ENCODE peak calls at places on chromosomes 12 and 14, in ten cellular contexts. T is suprapubic skin, U is esophagus muscularis mucosa, F is HCT116, W is body of pancreas, D is gastrocnemius medialis, M is vagina, B is A549, E is right lobe of liver, X is uterus. P is an unnamed sample.

GRCh38 chr14:56514663-56515371 is 64.8 kb upstream of the TMEM260 start:
- DNase-seq in B (peak; percentile 16), X (no peak), F (no peak), T (no peak), D (no peak), M (no peak), W (no peak), E (no peak), U (no peak), P (no peak)

GRCh38 chr14:60632777-60633176 is 16.5 kb downstream of the SIX1 start:
- DNase-seq in U (no peak), E (no peak), M (no peak), T (no peak), X (no peak), B (no peak), W (no peak), F (no peak), D (no peak), P (no peak)

GRCh38 chr12:124842073-124842749 is 21.5 kb downstream of the SCARB1 start:
- DNase-seq in E (peak; percentile 77), T (no peak), W (no peak), U (no peak), F (no peak), D (peak; percentile 11), X (no peak), B (no peak), M (no peak), P (no peak)

GRCh38 chr14:67567654-67568053 is 32.4 kb downstream of the PIGH start:
- DNase-seq in M (no peak), B (no peak), F (no peak), T (peak; percentile 55), U (no peak), W (peak; percentile 30), E (no peak), D (peak; percentile 30), X (no peak), P (no peak)

GRCh38 chr14:99481745-99482099 is 513 bp downstream of the CCNK start:
- DNase-seq in T (no peak), W (peak; percentile 13), E (no peak), B (peak; percentile 39), F (no peak), M (no peak), X (no peak), U (no peak), D (no peak), P (no peak)

GRCh38 chr14:87508333-87508732 is 484.6 kb downstream of the GALC start:
- DNase-seq in F (no peak), M (no peak), B (no peak), E (no peak), W (no peak), X (no peak), D (no peak), U (no peak), T (no peak), P (no peak)

GRCh38 chr14:61438497-61438859 is 117.1 kb downstream of the PRKCH start:
- DNase-seq in E (no peak), M (no peak), F (no peak), T (no peak), B (peak; percentile 15), W (no peak), D (no peak), U (no peak), X (no peak), P (no peak)

GRCh38 chr14:77565289-77566081 is 51.0 kb downstream of the SPTLC2 start:
- DNase-seq in T (no peak), U (no peak), X (no peak), D (no peak), M (no peak), F (no peak), W (no peak), B (no peak), E (no peak), P (no peak)

GRCh38 chr12:131140697-131141096 is 187.0 kb downstream of the ADGRD1 start:
- DNase-seq in X (no peak), U (no peak), M (no peak), B (no peak), F (no peak), D (no peak), T (no peak), E (no peak), W (no peak), P (no peak)

DNA sequence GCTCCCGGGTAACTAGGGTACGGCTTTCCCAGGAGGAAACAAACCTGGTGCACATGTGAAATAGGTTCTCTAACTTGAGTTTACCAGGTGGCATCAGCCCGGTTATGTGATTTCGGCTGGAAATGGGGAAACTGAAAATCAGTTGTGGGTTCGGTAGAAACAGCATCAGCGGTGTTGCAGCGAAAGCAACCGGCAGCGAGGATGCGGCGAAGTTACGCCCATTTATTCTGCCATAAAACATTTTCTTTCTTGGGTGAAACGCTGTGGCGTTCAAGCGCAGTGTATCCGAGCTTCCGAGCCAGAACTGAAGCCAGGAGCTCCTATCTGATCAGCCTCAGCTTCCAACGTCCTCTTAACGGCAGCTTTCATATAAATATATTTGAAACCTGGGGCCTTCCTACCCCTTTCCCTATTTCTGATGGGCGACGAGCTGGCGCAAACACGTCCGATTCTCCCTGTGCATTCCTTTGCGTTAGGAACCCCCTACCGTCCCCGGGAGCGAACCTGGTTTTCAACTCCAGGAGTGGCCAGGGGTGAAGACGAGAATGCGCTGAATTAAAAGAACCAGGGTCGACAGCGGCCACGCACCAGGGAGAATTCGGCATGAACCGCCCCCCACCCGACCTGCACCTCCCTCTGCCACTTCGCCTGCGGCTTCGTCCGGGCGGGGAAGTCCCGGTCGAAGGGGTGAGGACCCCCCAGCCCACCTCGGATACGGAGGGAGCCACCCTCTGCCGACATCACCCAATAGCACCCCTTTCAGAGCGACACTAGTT is 1.6 kb downstream of the DPF3 start:
- DNase-seq in T (no peak), W (peak; percentile 12), F (no peak), U (no peak), M (no peak), E (peak; percentile 56), D (no peak), B (no peak), X (no peak), P (peak; percentile 50)
- TF ChIP-seq POLR2A in T (no peak), W (no peak), F (no peak), U (no peak), M (no peak), E (no peak), D (no peak), B (no peak), X (no peak), P (no peak)

DNA sequence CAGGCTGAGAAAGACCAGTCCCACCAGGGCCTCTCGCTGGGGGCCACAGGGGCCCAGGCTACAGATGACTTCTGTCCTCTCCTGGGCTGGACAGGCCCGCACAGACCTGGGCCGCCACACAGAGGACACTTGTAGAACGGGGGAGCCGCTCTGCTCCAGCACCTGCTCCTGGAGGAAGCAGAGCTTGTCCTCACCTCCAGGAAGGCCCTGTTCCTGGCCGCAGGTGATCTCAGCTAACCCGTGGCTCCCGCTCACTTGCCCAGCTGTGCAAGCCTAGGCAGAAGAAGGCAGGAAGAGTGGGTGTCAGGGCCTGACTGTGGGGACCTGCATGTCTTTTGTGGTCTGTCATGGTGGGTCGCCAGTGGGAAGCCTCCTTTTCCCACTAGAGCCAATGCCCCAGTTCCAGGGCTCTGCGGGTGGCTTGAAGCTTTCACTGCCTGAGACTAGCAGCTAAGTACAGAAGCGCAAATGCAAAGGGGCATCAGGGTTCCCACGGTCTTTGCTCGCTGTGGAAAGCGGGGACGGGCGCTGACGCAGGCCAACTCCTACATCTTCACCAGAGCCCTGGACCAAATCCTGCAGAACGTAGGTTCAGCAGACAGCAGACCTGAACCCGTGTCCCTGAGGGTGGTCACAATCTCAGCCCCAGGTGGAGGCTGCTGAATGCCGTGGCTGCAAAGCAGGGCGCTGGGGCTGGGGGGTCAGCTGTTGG is 8.8 kb upstream of the CEP170B start:
- DNase-seq in U (no peak), E (peak; percentile 47), M (no peak), F (no peak), B (no peak), X (no peak), T (peak; percentile 70), D (no peak), W (no peak), P (no peak)
- TF ChIP-seq POLR2A in U (no peak), E (no peak), M (no peak), F (no peak), B (no peak), X (no peak), T (no peak), D (no peak), W (no peak), P (no peak)

GRCh38 chr12:24153041-24153440 is 203.6 kb upstream of the SOX5 start:
- DNase-seq in B (no peak), U (no peak), F (no peak), M (no peak), D (no peak), E (no peak), X (no peak), W (no peak), T (no peak), P (no peak)
- TF ChIP-seq POLR2A in B (no peak), U (no peak), F (no peak), M (no peak), D (no peak), E (no peak), X (no peak), W (no peak), T (no peak), P (no peak)

GRCh38 chr14:104799657-104800599 is 973 bp upstream of the ZBTB42 start:
- DNase-seq in E (peak; percentile 87), T (peak; percentile 92), U (peak; percentile 94), W (peak; percentile 94), D (peak; percentile 74), M (no peak), F (no peak), B (no peak), X (peak; percentile 88), P (peak; percentile 61)
- TF ChIP-seq POLR2A in E (no peak), T (no peak), U (peak; percentile 35), W (peak; percentile 44), D (no peak), M (peak; percentile 63), F (no peak), B (no peak), X (peak; percentile 24), P (no peak)

GRCh38 chr12:52557481-52557880 is 4.5 kb upstream of the KRT71 start:
- DNase-seq in U (no peak), B (no peak), F (no peak), M (no peak), D (no peak), T (no peak), E (no peak), W (no peak), X (no peak), P (no peak)
- TF ChIP-seq POLR2A in U (no peak), B (no peak), F (no peak), M (no peak), D (no peak), T (no peak), E (no peak), W (no peak), X (no peak), P (no peak)

P was measured in H54.